ENCODE peak calls at places on chromosomes 3 and 15, in five cellular contexts. One of them, this sample, is unnamed.

GRCh38 chr3:194312743-194313281 is 38.3 kb downstream of the CPN2 start:
- DNase-seq in effector memory CD4-positive, alpha-beta T cell: no peak
- DNase-seq in esophagus squamous epithelium: no peak
- DNase-seq in heart left ventricle: no peak
- DNase-seq in fibroblast of lung: peak
- DNase-seq in this sample: no peak

GRCh38 chr15:40098489-40099261 is 10.0 kb downstream of the BMF start:
- DNase-seq in fibroblast of lung: peak
- DNase-seq in esophagus squamous epithelium: no peak
- DNase-seq in heart left ventricle: no peak
- DNase-seq in effector memory CD4-positive, alpha-beta T cell: no peak
- DNase-seq in this sample: peak

GRCh38 chr15:71651750-71652186 is 158.6 kb upstream of the NR2E3 start:
- DNase-seq in esophagus squamous epithelium: no peak
- DNase-seq in fibroblast of lung: peak
- DNase-seq in effector memory CD4-positive, alpha-beta T cell: no peak
- DNase-seq in heart left ventricle: no peak
- DNase-seq in this sample: no peak

GRCh38 chr3:172106989-172107388 is 67.6 kb downstream of the FNDC3B start:
- DNase-seq in effector memory CD4-positive, alpha-beta T cell: peak
- DNase-seq in fibroblast of lung: no peak
- DNase-seq in heart left ventricle: no peak
- DNase-seq in esophagus squamous epithelium: no peak
- DNase-seq in this sample: no peak

GRCh38 chr3:58351920-58352319 is 19.2 kb downstream of the PXK start:
- DNase-seq in fibroblast of lung: no peak
- DNase-seq in heart left ventricle: no peak
- DNase-seq in effector memory CD4-positive, alpha-beta T cell: no peak
- DNase-seq in esophagus squamous epithelium: no peak
- DNase-seq in this sample: no peak

GRCh38 chr15:25181290-25182097 is 226.7 kb downstream of the SNRPN start:
- DNase-seq in fibroblast of lung: no peak
- DNase-seq in effector memory CD4-positive, alpha-beta T cell: no peak
- DNase-seq in heart left ventricle: peak
- DNase-seq in esophagus squamous epithelium: no peak
- DNase-seq in this sample: no peak

GRCh38 chr15:55799287-55800212 is 56.6 kb upstream of the PRTG start:
- DNase-seq in heart left ventricle: no peak
- DNase-seq in esophagus squamous epithelium: no peak
- DNase-seq in fibroblast of lung: peak
- DNase-seq in effector memory CD4-positive, alpha-beta T cell: no peak
- DNase-seq in this sample: no peak

GRCh38 chr3:100590114-100590839 is 19.1 kb upstream of the ADGRG7 start:
- DNase-seq in fibroblast of lung: peak
- DNase-seq in esophagus squamous epithelium: no peak
- DNase-seq in effector memory CD4-positive, alpha-beta T cell: peak
- DNase-seq in heart left ventricle: no peak
- DNase-seq in this sample: no peak

GRCh38 chr3:47646362-47646761 is 67.7 kb upstream of the CSPG5 start:
- DNase-seq in heart left ventricle: no peak
- DNase-seq in fibroblast of lung: peak
- DNase-seq in effector memory CD4-positive, alpha-beta T cell: no peak
- DNase-seq in esophagus squamous epithelium: no peak
- DNase-seq in this sample: no peak

GRCh38 chr15:27241942-27242341 is 271.0 kb downstream of the GABRG3 start:
- DNase-seq in effector memory CD4-positive, alpha-beta T cell: no peak
- DNase-seq in heart left ventricle: no peak
- DNase-seq in esophagus squamous epithelium: no peak
- DNase-seq in fibroblast of lung: peak
- DNase-seq in this sample: no peak

GRCh38 chr3:13111173-13111873 is 38.1 kb upstream of the IQSEC1 start:
- DNase-seq in effector memory CD4-positive, alpha-beta T cell: no peak
- DNase-seq in esophagus squamous epithelium: no peak
- DNase-seq in heart left ventricle: no peak
- DNase-seq in fibroblast of lung: no peak
- DNase-seq in this sample: no peak

GRCh38 chr3:12579456-12579855 is 22.6 kb downstream of the MKRN2 start:
- DNase-seq in heart left ventricle: no peak
- DNase-seq in fibroblast of lung: no peak
- DNase-seq in effector memory CD4-positive, alpha-beta T cell: no peak
- DNase-seq in esophagus squamous epithelium: no peak
- DNase-seq in this sample: no peak

GRCh38 chr15:67167131-67167530 is 87.3 kb downstream of the AAGAB start:
- DNase-seq in effector memory CD4-positive, alpha-beta T cell: no peak
- DNase-seq in fibroblast of lung: no peak
- DNase-seq in esophagus squamous epithelium: no peak
- DNase-seq in heart left ventricle: no peak
- DNase-seq in this sample: no peak

GRCh38 chr3:25380222-25380739 is 47.8 kb upstream of the RARB start:
- DNase-seq in effector memory CD4-positive, alpha-beta T cell: no peak
- DNase-seq in esophagus squamous epithelium: no peak
- DNase-seq in heart left ventricle: no peak
- DNase-seq in fibroblast of lung: peak
- DNase-seq in this sample: no peak

GRCh38 chr15:67523337-67523736 is 2.4 kb downstream of the C15orf61 start:
- DNase-seq in fibroblast of lung: no peak
- DNase-seq in esophagus squamous epithelium: no peak
- DNase-seq in heart left ventricle: no peak
- DNase-seq in effector memory CD4-positive, alpha-beta T cell: no peak
- DNase-seq in this sample: no peak

GRCh38 chr15:65856821-65857455 is 12.4 kb upstream of the RAB11A start:
- DNase-seq in fibroblast of lung: peak
- DNase-seq in heart left ventricle: peak
- DNase-seq in esophagus squamous epithelium: no peak
- DNase-seq in effector memory CD4-positive, alpha-beta T cell: peak
- DNase-seq in this sample: no peak

GRCh38 chr3:53776494-53777101 is 69.6 kb downstream of the CHDH start:
- DNase-seq in fibroblast of lung: no peak
- DNase-seq in effector memory CD4-positive, alpha-beta T cell: no peak
- DNase-seq in heart left ventricle: no peak
- DNase-seq in esophagus squamous epithelium: no peak
- DNase-seq in this sample: no peak

GRCh38 chr3:60979861-60980739 is 271.2 kb downstream of the FHIT start:
- DNase-seq in heart left ventricle: no peak
- DNase-seq in effector memory CD4-positive, alpha-beta T cell: no peak
- DNase-seq in esophagus squamous epithelium: no peak
- DNase-seq in fibroblast of lung: peak
- DNase-seq in this sample: no peak

GRCh38 chr3:100151024-100151707 is 36.9 kb upstream of the FILIP1L start:
- DNase-seq in heart left ventricle: no peak
- DNase-seq in effector memory CD4-positive, alpha-beta T cell: no peak
- DNase-seq in esophagus squamous epithelium: no peak
- DNase-seq in fibroblast of lung: no peak
- DNase-seq in this sample: no peak

GRCh38 chr15:57133127-57133968 is 214.9 kb downstream of the TCF12 start:
- DNase-seq in fibroblast of lung: no peak
- DNase-seq in esophagus squamous epithelium: no peak
- DNase-seq in heart left ventricle: no peak
- DNase-seq in effector memory CD4-positive, alpha-beta T cell: no peak
- DNase-seq in this sample: peak

GRCh38 chr3:49018707-49019006 is 277 bp upstream of the DALRD3 start:
- DNase-seq in esophagus squamous epithelium: no peak
- DNase-seq in heart left ventricle: no peak
- DNase-seq in fibroblast of lung: no peak
- DNase-seq in effector memory CD4-positive, alpha-beta T cell: no peak
- DNase-seq in this sample: no peak

GRCh38 chr3:49017978-49018706 is at the start of gene DALRD3:
- DNase-seq in effector memory CD4-positive, alpha-beta T cell: peak
- DNase-seq in heart left ventricle: peak
- DNase-seq in fibroblast of lung: peak
- DNase-seq in esophagus squamous epithelium: no peak
- DNase-seq in this sample: no peak

GRCh38 chr3:49020335-49021212 is 1.3 kb upstream of the NDUFAF3 start:
- DNase-seq in effector memory CD4-positive, alpha-beta T cell: no peak
- DNase-seq in esophagus squamous epithelium: no peak
- DNase-seq in fibroblast of lung: no peak
- DNase-seq in heart left ventricle: peak
- DNase-seq in this sample: no peak

GRCh38 chr3:49021213-49021812 is 608 bp upstream of the NDUFAF3 start:
- DNase-seq in effector memory CD4-positive, alpha-beta T cell: peak
- DNase-seq in heart left ventricle: peak
- DNase-seq in esophagus squamous epithelium: peak
- DNase-seq in fibroblast of lung: peak
- DNase-seq in this sample: peak

GRCh38 chr3:49019941-49020334 is 1.6 kb upstream of the DALRD3 start:
- DNase-seq in fibroblast of lung: no peak
- DNase-seq in heart left ventricle: no peak
- DNase-seq in esophagus squamous epithelium: no peak
- DNase-seq in effector memory CD4-positive, alpha-beta T cell: no peak
- DNase-seq in this sample: no peak
- H3K27ac ChIP-seq in fibroblast of lung: peak
- H3K27ac ChIP-seq in heart left ventricle: peak
- H3K27ac ChIP-seq in esophagus squamous epithelium: peak
- H3K27ac ChIP-seq in effector memory CD4-positive, alpha-beta T cell: peak
- H3K27ac ChIP-seq in this sample: peak

GRCh38 chr3:161069441-161070251 is 35.5 kb downstream of the B3GALNT1 start:
- DNase-seq in fibroblast of lung: peak
- DNase-seq in heart left ventricle: no peak
- DNase-seq in effector memory CD4-positive, alpha-beta T cell: no peak
- DNase-seq in esophagus squamous epithelium: no peak
- DNase-seq in this sample: no peak

GRCh38 chr3:161072076-161072697 is 33.0 kb downstream of the B3GALNT1 start:
- DNase-seq in heart left ventricle: no peak
- DNase-seq in fibroblast of lung: peak
- DNase-seq in effector memory CD4-positive, alpha-beta T cell: no peak
- DNase-seq in esophagus squamous epithelium: no peak
- DNase-seq in this sample: no peak

GRCh38 chr3:161067346-161067745 is 37.8 kb downstream of the B3GALNT1 start:
- DNase-seq in esophagus squamous epithelium: no peak
- DNase-seq in fibroblast of lung: no peak
- DNase-seq in heart left ventricle: no peak
- DNase-seq in effector memory CD4-positive, alpha-beta T cell: no peak
- DNase-seq in this sample: no peak

GRCh38 chr3:161070980-161071663 is 34.0 kb downstream of the B3GALNT1 start:
- DNase-seq in esophagus squamous epithelium: no peak
- DNase-seq in effector memory CD4-positive, alpha-beta T cell: no peak
- DNase-seq in fibroblast of lung: no peak
- DNase-seq in heart left ventricle: no peak
- DNase-seq in this sample: no peak

GRCh38 chr3:161070252-161070930 is 34.8 kb downstream of the B3GALNT1 start:
- DNase-seq in effector memory CD4-positive, alpha-beta T cell: no peak
- DNase-seq in heart left ventricle: no peak
- DNase-seq in esophagus squamous epithelium: no peak
- DNase-seq in fibroblast of lung: no peak
- DNase-seq in this sample: no peak
- H3K27ac ChIP-seq in effector memory CD4-positive, alpha-beta T cell: no peak
- H3K27ac ChIP-seq in heart left ventricle: no peak
- H3K27ac ChIP-seq in esophagus squamous epithelium: peak
- H3K27ac ChIP-seq in fibroblast of lung: no peak
- H3K27ac ChIP-seq in this sample: peak

DNA sequence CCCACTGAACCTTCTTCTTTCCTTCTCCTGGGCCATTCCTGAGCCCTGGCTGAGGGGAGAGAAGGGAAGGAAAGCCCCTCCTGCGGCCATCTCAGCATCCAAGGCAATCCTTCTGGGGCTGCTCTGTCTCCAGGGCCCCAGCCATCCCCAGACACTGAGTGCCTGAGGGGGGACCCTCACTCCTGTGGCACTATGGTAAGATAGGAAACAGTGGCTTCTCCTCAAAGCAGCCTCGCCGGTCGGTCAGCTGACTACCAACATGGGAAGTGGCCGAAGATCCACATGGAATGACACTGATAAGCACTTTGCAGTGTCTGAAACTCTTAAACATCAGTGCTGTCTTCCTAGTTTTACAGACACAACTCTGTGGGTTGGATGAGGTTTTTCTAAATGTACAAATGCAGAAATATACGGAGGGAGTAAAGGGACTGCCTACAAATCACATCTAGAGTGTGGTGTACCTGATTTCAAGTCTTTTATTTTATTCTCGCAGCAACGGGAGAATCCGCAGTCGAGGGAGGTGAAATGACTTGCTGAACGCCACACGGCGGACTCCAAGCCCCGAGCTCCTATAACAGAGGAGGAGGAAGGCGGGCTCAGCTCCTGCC is 973 bp upstream of the ITPKA start:
- DNase-seq in effector memory CD4-positive, alpha-beta T cell: no peak
- DNase-seq in esophagus squamous epithelium: no peak
- DNase-seq in fibroblast of lung: no peak
- DNase-seq in heart left ventricle: no peak
- DNase-seq in this sample: no peak
- H3K27ac ChIP-seq in effector memory CD4-positive, alpha-beta T cell: no peak
- H3K27ac ChIP-seq in esophagus squamous epithelium: no peak
- H3K27ac ChIP-seq in fibroblast of lung: peak
- H3K27ac ChIP-seq in heart left ventricle: no peak
- H3K27ac ChIP-seq in this sample: no peak

GRCh38 chr3:140292154-140292553 is 357.2 kb downstream of the CLSTN2 start:
- DNase-seq in esophagus squamous epithelium: no peak
- DNase-seq in heart left ventricle: no peak
- DNase-seq in fibroblast of lung: no peak
- DNase-seq in effector memory CD4-positive, alpha-beta T cell: no peak
- DNase-seq in this sample: no peak
- H3K27ac ChIP-seq in esophagus squamous epithelium: no peak
- H3K27ac ChIP-seq in heart left ventricle: no peak
- H3K27ac ChIP-seq in fibroblast of lung: no peak
- H3K27ac ChIP-seq in effector memory CD4-positive, alpha-beta T cell: no peak
- H3K27ac ChIP-seq in this sample: no peak